ENCODE peak calls at places on chromosomes 13 and 19, in five cellular contexts. One of them, this sample, is unnamed.
A peak's percentile ranks its signal among the peaks of the same experiment; 100 is the strongest.

GRCh38 chr13:83221256-83221655 is 661.0 kb downstream of the SLITRK1 start:
- DNase-seq in CD8-positive, alpha-beta memory T cell: no peak
- DNase-seq in BJ: no peak
- DNase-seq in GM20000: no peak
- DNase-seq in HFF-Myc: peak; percentile 56
- DNase-seq in this sample: no peak

GRCh38 chr19:31881988-31882387 is 463.4 kb upstream of the ZNF507 start:
- DNase-seq in CD8-positive, alpha-beta memory T cell: no peak
- DNase-seq in BJ: no peak
- DNase-seq in GM20000: no peak
- DNase-seq in HFF-Myc: no peak
- DNase-seq in this sample: no peak

GRCh38 chr13:93882086-93882651 is 597.3 kb downstream of the DCT start:
- DNase-seq in CD8-positive, alpha-beta memory T cell: no peak
- DNase-seq in BJ: no peak
- DNase-seq in GM20000: no peak
- DNase-seq in HFF-Myc: peak; percentile 32
- DNase-seq in this sample: no peak

GRCh38 chr19:47351545-47351944 is 2.4 kb downstream of the DHX34 start:
- DNase-seq in CD8-positive, alpha-beta memory T cell: no peak
- DNase-seq in BJ: no peak
- DNase-seq in GM20000: peak; percentile 47
- DNase-seq in HFF-Myc: no peak
- DNase-seq in this sample: no peak

GRCh38 chr19:1658446-1659433 is 6.3 kb upstream of the TCF3 start:
- DNase-seq in CD8-positive, alpha-beta memory T cell: no peak
- DNase-seq in BJ: no peak
- DNase-seq in GM20000: no peak
- DNase-seq in HFF-Myc: no peak
- DNase-seq in this sample: no peak

GRCh38 chr13:39565036-39565949 is 37.7 kb downstream of the LHFPL6 start:
- DNase-seq in CD8-positive, alpha-beta memory T cell: no peak
- DNase-seq in BJ: peak; percentile 91
- DNase-seq in GM20000: no peak
- DNase-seq in HFF-Myc: peak; percentile 51
- DNase-seq in this sample: no peak

GRCh38 chr19:33240181-33240771 is 14.6 kb upstream of the SLC7A10 start:
- DNase-seq in CD8-positive, alpha-beta memory T cell: no peak
- DNase-seq in BJ: no peak
- DNase-seq in GM20000: no peak
- DNase-seq in HFF-Myc: no peak
- DNase-seq in this sample: no peak

GRCh38 chr19:6708346-6708745 is 12.1 kb downstream of the C3 start:
- DNase-seq in CD8-positive, alpha-beta memory T cell: no peak
- DNase-seq in BJ: no peak
- DNase-seq in GM20000: no peak
- DNase-seq in HFF-Myc: no peak
- DNase-seq in this sample: no peak

GRCh38 chr19:18274303-18274775 is at the start of gene IQCN:
- DNase-seq in CD8-positive, alpha-beta memory T cell: peak; percentile 58
- DNase-seq in BJ: no peak
- DNase-seq in GM20000: no peak
- DNase-seq in HFF-Myc: no peak
- DNase-seq in this sample: peak; percentile 49

This sample was measured in ovary.